ENCODE peak calls at places on chromosomes 12 and 14, in eight cellular contexts. D, C, F, L, B, A, E and T are unnamed samples.

GRCh38 chr14:102320033-102320660 is 601 bp downstream of the ZNF839 start:
- DNase-seq in D (peak; percentile 44), C (peak; percentile 41), F (peak; percentile 52), L (peak; percentile 33), B (no peak), A (peak; percentile 65), E (no peak), T (peak; percentile 61)

GRCh38 chr14:33569844-33570716 is 380.8 kb downstream of the EGLN3 start:
- DNase-seq in D (peak; percentile 61), C (no peak), F (peak; percentile 80), L (no peak), B (no peak), A (no peak), E (no peak), T (no peak)

GRCh38 chr12:47223848-47224213 is 144.1 kb upstream of the AMIGO2 start:
- DNase-seq in D (no peak), C (peak; percentile 35), F (peak; percentile 26), L (no peak), B (no peak), A (no peak), E (no peak), T (no peak)

GRCh38 chr14:105859717-105860614 is 333.6 kb downstream of the TMEM121 start:
- DNase-seq in D (no peak), C (peak; percentile 8), F (no peak), L (no peak), B (no peak), A (no peak), E (no peak), T (peak; percentile 0)

GRCh38 chr14:54025661-54026060 is 69.0 kb upstream of the BMP4 start:
- DNase-seq in D (peak; percentile 50), C (no peak), F (peak; percentile 8), L (no peak), B (no peak), A (peak; percentile 18), E (no peak), T (no peak)

GRCh38 chr14:92503756-92504491 is 9.7 kb upstream of the RIN3 start:
- DNase-seq in D (peak; percentile 95), C (no peak), F (peak; percentile 62), L (no peak), B (no peak), A (peak; percentile 74), E (no peak), T (no peak)

GRCh38 chr14:35940291-35940690 is 114.2 kb downstream of the BRMS1L start:
- DNase-seq in D (no peak), C (no peak), F (no peak), L (no peak), B (no peak), A (no peak), E (no peak), T (no peak)

GRCh38 chr12:6356374-6356820 is 14.5 kb upstream of the TNFRSF1A start:
- DNase-seq in D (no peak), C (no peak), F (no peak), L (no peak), B (no peak), A (no peak), E (no peak), T (no peak)

GRCh38 chr12:65800928-65801327 is 23.4 kb upstream of the HMGA2 start:
- DNase-seq in D (peak; percentile 19), C (no peak), F (peak; percentile 78), L (no peak), B (no peak), A (no peak), E (no peak), T (no peak)

GRCh38 chr12:64387201-64387816 is 3.2 kb downstream of the C12orf56 start:
- DNase-seq in D (no peak), C (no peak), F (no peak), L (no peak), B (no peak), A (no peak), E (no peak), T (no peak)

GRCh38 chr12:111673503-111673902 is 12.3 kb downstream of the BRAP start:
- DNase-seq in D (peak; percentile 25), C (no peak), F (no peak), L (no peak), B (no peak), A (peak; percentile 20), E (no peak), T (peak; percentile 41)

GRCh38 chr12:122944588-122944987 is 21.7 kb downstream of the ABCB9 start:
- DNase-seq in D (peak; percentile 62), C (no peak), F (peak; percentile 35), L (no peak), B (peak; percentile 66), A (no peak), E (peak; percentile 48), T (no peak)

GRCh38 chr12:15982071-15982470 is 70.9 kb downstream of the DERA start:
- DNase-seq in D (peak; percentile 58), C (no peak), F (peak; percentile 10), L (no peak), B (no peak), A (no peak), E (no peak), T (no peak)

GRCh38 chr14:22163051-22163450 is 426.0 kb downstream of the DAD1 start:
- DNase-seq in D (no peak), C (no peak), F (no peak), L (no peak), B (no peak), A (peak; percentile 22), E (no peak), T (no peak)

GRCh38 chr12:107776171-107776570 is 1.7 kb downstream of the ASCL4 start:
- DNase-seq in D (no peak), C (no peak), F (no peak), L (no peak), B (no peak), A (no peak), E (no peak), T (no peak)

GRCh38 chr12:66143868-66144267 is 13.3 kb upstream of the LLPH start:
- DNase-seq in D (no peak), C (no peak), F (no peak), L (no peak), B (no peak), A (no peak), E (no peak), T (no peak)

GRCh38 chr12:24853588-24853987 is 95.3 kb downstream of the BCAT1 start:
- DNase-seq in D (peak; percentile 75), C (no peak), F (peak; percentile 85), L (no peak), B (no peak), A (no peak), E (no peak), T (no peak)

GRCh38 chr12:69239922-69240624 is 704 bp downstream of the CPSF6 start:
- DNase-seq in D (peak; percentile 37), C (peak; percentile 52), F (peak; percentile 3), L (peak; percentile 39), B (no peak), A (peak; percentile 66), E (peak; percentile 30), T (peak; percentile 50)

GRCh38 chr14:105072892-105073719 is 7.9 kb upstream of the GPR132 start:
- DNase-seq in D (no peak), C (no peak), F (no peak), L (no peak), B (no peak), A (no peak), E (no peak), T (no peak)

GRCh38 chr12:57368349-57369095 is 62.3 kb downstream of the R3HDM2 start:
- DNase-seq in D (peak; percentile 8), C (no peak), F (no peak), L (no peak), B (no peak), A (peak; percentile 42), E (no peak), T (no peak)

GRCh38 chr12:24278832-24279231 is 329.4 kb upstream of the SOX5 start:
- DNase-seq in D (no peak), C (no peak), F (no peak), L (no peak), B (no peak), A (no peak), E (no peak), T (no peak)

GRCh38 chr12:88960213-88960878 is 380.1 kb upstream of the KITLG start:
- DNase-seq in D (peak; percentile 29), C (no peak), F (peak; percentile 70), L (no peak), B (no peak), A (no peak), E (no peak), T (no peak)

GRCh38 chr12:64392221-64392620 is 1.7 kb upstream of the C12orf56 start:
- DNase-seq in D (peak; percentile 39), C (no peak), F (peak; percentile 30), L (no peak), B (no peak), A (peak; percentile 63), E (no peak), T (peak; percentile 49)

GRCh38 chr12:83796527-83796926 is 1109.8 kb downstream of the TMTC2 start:
- DNase-seq in D (no peak), C (no peak), F (no peak), L (no peak), B (no peak), A (peak; percentile 23), E (no peak), T (no peak)

GRCh38 chr14:98633380-98633779 is 638.6 kb downstream of the BCL11B start:
- DNase-seq in D (no peak), C (no peak), F (no peak), L (no peak), B (peak; percentile 72), A (no peak), E (peak; percentile 28), T (no peak)

GRCh38 chr12:106219043-106219442 is 28.8 kb downstream of the CKAP4 start:
- DNase-seq in D (no peak), C (no peak), F (no peak), L (no peak), B (no peak), A (no peak), E (no peak), T (no peak)

GRCh38 chr12:52873832-52874572 is 25.2 kb upstream of the KRT78 start:
- DNase-seq in D (peak; percentile 96), C (peak; percentile 91), F (peak; percentile 82), L (peak; percentile 28), B (no peak), A (no peak), E (no peak), T (no peak)

GRCh38 chr12:120413901-120414695 is 23.8 kb upstream of the COX6A1 start:
- DNase-seq in D (no peak), C (peak; percentile 13), F (no peak), L (no peak), B (peak; percentile 22), A (peak; percentile 80), E (no peak), T (no peak)

GRCh38 chr14:55540847-55541773 is 38.9 kb upstream of the KTN1 start:
- DNase-seq in D (no peak), C (no peak), F (peak; percentile 26), L (no peak), B (no peak), A (no peak), E (no peak), T (no peak)

GRCh38 chr12:14952295-14952995 is 9.0 kb downstream of the ARHGDIB start:
- DNase-seq in D (peak; percentile 84), C (no peak), F (peak; percentile 96), L (no peak), B (no peak), A (peak; percentile 27), E (no peak), T (peak; percentile 21)

GRCh38 chr12:131142891-131143637 is 189.4 kb downstream of the ADGRD1 start:
- DNase-seq in D (no peak), C (no peak), F (no peak), L (no peak), B (no peak), A (no peak), E (no peak), T (no peak)

GRCh38 chr12:4272014-4272975 is 1.3 kb upstream of the CCND2 start:
- DNase-seq in D (no peak), C (peak; percentile 68), F (peak; percentile 39), L (peak; percentile 72), B (no peak), A (peak; percentile 93), E (peak; percentile 55), T (peak; percentile 91)

GRCh38 chr12:70843363-70843762 is 77.2 kb downstream of the PTPRR start:
- DNase-seq in D (no peak), C (no peak), F (no peak), L (no peak), B (no peak), A (no peak), E (no peak), T (no peak)